ENCODE peak calls at places on chromosomes 5 and 9, in four cellular contexts. D is HepG2, F is HEK293T, J is K562. S is an unnamed sample.

GRCh38 chr5:169218862-169219261 is 82.1 kb downstream of the SLIT3 start:
- DNase-seq in D (peak), F (no peak), J (no peak), S (no peak)

GRCh38 chr9:79107911-79108676 is 463.7 kb upstream of the TLE4 start:
- DNase-seq in D (no peak), F (no peak), J (no peak), S (no peak)

GRCh38 chr5:19928556-19929421 is 59.2 kb downstream of the CDH18 start:
- DNase-seq in D (peak), F (no peak), J (no peak), S (no peak)

GRCh38 chr5:135999396-136000139 is 29.2 kb upstream of the TGFBI start:
- DNase-seq in D (no peak), F (no peak), J (no peak), S (no peak)

GRCh38 chr5:159819671-159820411 is 96.4 kb upstream of the ADRA1B start:
- DNase-seq in D (no peak), F (no peak), J (no peak), S (no peak)

GRCh38 chr5:18285257-18285656 is 651.0 kb downstream of the TAF11L14 start:
- DNase-seq in D (no peak), F (no peak), J (no peak), S (no peak)

GRCh38 chr5:85140471-85140870 is 755.8 kb upstream of the EDIL3 start:
- DNase-seq in D (no peak), F (no peak), J (no peak), S (no peak)

GRCh38 chr5:170752257-170753215 is 31.0 kb upstream of the GABRP start:
- DNase-seq in D (no peak), F (no peak), J (no peak), S (no peak)

GRCh38 chr9:131731237-131731995 is 8.5 kb downstream of the RAPGEF1 start:
- DNase-seq in D (peak), F (no peak), J (no peak), S (no peak)

DNA sequence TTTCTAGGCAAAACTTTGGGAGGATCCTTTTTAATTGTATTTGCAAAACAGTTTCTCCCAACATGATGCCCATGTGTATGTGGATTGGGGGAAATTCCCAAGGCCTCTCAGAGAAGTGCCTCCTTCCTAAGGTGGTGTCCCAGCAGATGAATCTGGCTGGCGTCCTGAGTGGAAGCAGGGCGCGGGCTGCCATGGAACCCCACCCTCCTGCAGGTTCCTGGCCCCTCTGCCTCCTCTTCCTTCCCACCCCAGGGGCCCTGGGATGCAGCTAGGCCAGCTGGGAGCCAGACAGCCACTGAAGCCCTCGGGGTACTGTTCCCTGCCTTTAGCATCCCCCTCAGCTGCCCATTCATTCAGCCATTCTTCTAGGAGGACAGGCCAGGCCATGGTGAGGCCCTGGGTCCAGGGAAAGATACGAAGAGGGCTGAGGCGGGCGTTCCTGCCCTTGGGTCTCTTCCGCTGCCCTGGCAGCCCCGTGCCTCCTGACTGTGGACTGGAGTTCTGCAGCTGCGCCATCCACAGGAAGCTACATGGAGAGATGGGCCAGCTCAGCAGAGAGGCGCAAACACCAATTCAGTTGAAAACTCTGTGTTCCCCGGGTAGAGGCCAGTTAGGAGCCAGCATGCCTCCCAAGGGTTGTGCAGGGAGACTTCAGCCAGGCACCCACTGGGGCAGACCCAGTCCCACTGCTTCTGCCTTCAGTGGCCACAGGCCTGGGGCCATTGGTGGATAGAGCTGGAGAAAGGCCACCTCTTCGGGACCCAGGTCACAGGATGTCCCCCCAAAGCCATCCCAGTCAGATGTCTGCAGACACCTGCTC is 36.5 kb downstream of the ADAMTS2 start:
- DNase-seq in D (no peak), F (no peak), J (no peak), S (no peak)
- TF ChIP-seq FOXK2 in D (no peak), F (no peak), J (no peak), S (no peak)

GRCh38 chr5:3373391-3373790 is 222.2 kb upstream of the IRX1 start:
- DNase-seq in D (no peak), F (no peak), J (no peak), S (no peak)
- TF ChIP-seq FOXK2 in D (no peak), F (no peak), J (no peak), S (no peak)

DNA sequence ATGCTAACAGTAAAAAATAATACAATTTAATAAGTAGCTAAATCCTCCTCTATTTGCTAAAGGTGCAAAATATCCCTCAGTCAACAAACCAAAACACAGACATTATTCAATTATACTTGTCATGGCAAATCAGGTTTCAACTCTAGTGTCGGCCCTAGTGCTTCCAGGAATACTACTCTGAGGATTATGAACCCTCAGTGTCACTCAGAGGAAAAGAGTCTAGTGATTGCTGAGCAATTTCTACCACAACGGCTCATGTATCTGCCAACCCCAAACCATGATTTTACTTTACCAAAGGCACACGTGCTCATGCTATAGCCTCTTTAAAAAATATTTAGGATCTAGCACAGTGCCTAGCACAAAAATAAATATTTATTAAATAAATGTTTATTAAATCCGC is 21.0 kb downstream of the RICTOR start:
- DNase-seq in D (no peak), F (no peak), J (no peak), S (no peak)
- TF ChIP-seq FOXK2 in D (no peak), F (no peak), J (no peak), S (no peak)

GRCh38 chr5:125129151-125129806 is 382.8 kb upstream of the ZNF608 start:
- DNase-seq in D (no peak), F (no peak), J (no peak), S (no peak)
- TF ChIP-seq FOXK2 in D (no peak), F (no peak), J (no peak), S (no peak)